ENCODE peak calls at places on chromosomes 13 and 19, in eight cellular contexts. R, L, P, O, J, M, N and K are unnamed samples. For H3K36me3 and H3K4me1, the result is how much of the 10 kb centered on the place peaks cover.

GRCh38 chr19:51654783-51655182 is 8.2 kb upstream of the SIGLEC14 start:
- DNase-seq in R (no peak), L (no peak), P (no peak), O (peak), J (no peak), M (no peak), N (no peak), K (no peak)

GRCh38 chr13:20340759-20341161 is 108.6 kb upstream of the GJB6 start:
- DNase-seq in R (no peak), L (no peak), P (no peak), O (no peak), J (no peak), M (no peak), N (no peak), K (no peak)

GRCh38 chr13:41916173-41916954 is 44.5 kb downstream of the VWA8 start:
- DNase-seq in R (no peak), L (no peak), P (no peak), O (no peak), J (no peak), M (peak), N (no peak), K (peak)

GRCh38 chr19:16340092-16340491 is 15.5 kb downstream of the KLF2 start:
- DNase-seq in R (no peak), L (no peak), P (no peak), O (no peak), J (no peak), M (peak), N (no peak), K (no peak)

GRCh38 chr13:30735025-30735967 is at the start of gene ALOX5AP:
- DNase-seq in R (no peak), L (no peak), P (no peak), O (no peak), J (no peak), M (no peak), N (no peak), K (no peak)

GRCh38 chr13:29771247-29771646 is 79.2 kb downstream of the UBL3 start:
- DNase-seq in R (no peak), L (no peak), P (no peak), O (peak), J (no peak), M (peak), N (no peak), K (no peak)

GRCh38 chr13:111557921-111558699 is 237.7 kb downstream of the TEX29 start:
- DNase-seq in R (no peak), L (no peak), P (no peak), O (no peak), J (no peak), M (no peak), N (no peak), K (no peak)

GRCh38 chr13:114072421-114072820 is 60.0 kb downstream of the RASA3 start:
- DNase-seq in R (peak), L (peak), P (no peak), O (no peak), J (no peak), M (no peak), N (no peak), K (no peak)

GRCh38 chr19:39481229-39481545 is 549 bp downstream of the TIMM50 start:
- DNase-seq in R (no peak), L (no peak), P (no peak), O (peak), J (no peak), M (no peak), N (no peak), K (no peak)

GRCh38 chr13:72561791-72562190 is 165.6 kb downstream of the MZT1 start:
- DNase-seq in R (no peak), L (no peak), P (no peak), O (no peak), J (no peak), M (no peak), N (no peak), K (no peak)

GRCh38 chr13:86932935-86933334 is 738.2 kb upstream of the SLITRK5 start:
- DNase-seq in R (no peak), L (no peak), P (no peak), O (peak), J (no peak), M (peak), N (no peak), K (no peak)

GRCh38 chr13:49932868-49933267 is 3.3 kb downstream of the SPRYD7 start:
- DNase-seq in R (no peak), L (no peak), P (no peak), O (no peak), J (no peak), M (no peak), N (no peak), K (no peak)

GRCh38 chr19:41599175-41599966 is 23.4 kb downstream of the CEACAM21 start:
- DNase-seq in R (no peak), L (no peak), P (no peak), O (peak), J (no peak), M (no peak), N (no peak), K (no peak)

GRCh38 chr19:38543807-38544568 is 73.8 kb downstream of the MAP4K1 start:
- DNase-seq in R (peak), L (peak), P (peak), O (peak), J (peak), M (peak), N (peak), K (peak)

GRCh38 chr19:51690359-51691121 is 2.6 kb upstream of the SPACA6 start:
- DNase-seq in R (peak), L (peak), P (peak), O (peak), J (peak), M (peak), N (no peak), K (peak)

GRCh38 chr13:27035892-27036235 is 135.7 kb downstream of the USP12 start:
- DNase-seq in R (no peak), L (no peak), P (no peak), O (no peak), J (no peak), M (peak), N (no peak), K (no peak)

GRCh38 chr19:30293051-30293785 is 79.0 kb upstream of the ZNF536 start:
- DNase-seq in R (no peak), L (no peak), P (no peak), O (no peak), J (no peak), M (no peak), N (no peak), K (no peak)

GRCh38 chr13:25977216-25977615 is 74.6 kb downstream of the SHISA2 start:
- DNase-seq in R (no peak), L (no peak), P (peak), O (peak), J (no peak), M (no peak), N (no peak), K (peak)

GRCh38 chr19:8657869-8658268 is 27.4 kb downstream of the NFILZ start:
- DNase-seq in R (no peak), L (no peak), P (no peak), O (no peak), J (no peak), M (no peak), N (no peak), K (no peak)

GRCh38 chr13:90447735-90448103 is 899.8 kb upstream of the MIR17HG start:
- DNase-seq in R (no peak), L (no peak), P (no peak), O (peak), J (no peak), M (peak), N (no peak), K (no peak)

GRCh38 chr13:23458972-23459371 is 25.5 kb upstream of the SACS start:
- DNase-seq in R (no peak), L (no peak), P (no peak), O (no peak), J (no peak), M (no peak), N (no peak), K (no peak)

GRCh38 chr13:40141859-40142555 is 486.5 kb downstream of the COG6 start:
- DNase-seq in R (no peak), L (no peak), P (no peak), O (no peak), J (no peak), M (no peak), N (no peak), K (no peak)

GRCh38 chr13:36124236-36124822 is 6.9 kb downstream of the DCLK1 start:
- DNase-seq in R (no peak), L (no peak), P (no peak), O (no peak), J (peak), M (peak), N (no peak), K (no peak)

GRCh38 chr19:10670187-10670586 is 16.0 kb downstream of the ILF3 start:
- DNase-seq in R (no peak), L (no peak), P (no peak), O (no peak), J (no peak), M (no peak), N (no peak), K (no peak)

GRCh38 chr13:113926301-113926761 is 47.5 kb downstream of the C13orf46 start:
- DNase-seq in R (peak), L (peak), P (no peak), O (no peak), J (no peak), M (peak), N (peak), K (no peak)

GRCh38 chr19:18675779-18676178 is 7.7 kb upstream of the CRTC1 start:
- DNase-seq in R (no peak), L (no peak), P (no peak), O (peak), J (no peak), M (no peak), N (no peak), K (peak)

GRCh38 chr19:55641376-55642152 is 762 bp downstream of the ZNF580 start:
- DNase-seq in R (no peak), L (peak), P (no peak), O (peak), J (no peak), M (peak), N (no peak), K (no peak)

GRCh38 chr19:11887618-11888531 is at the start of gene ZNF69:
- DNase-seq in R (peak), L (peak), P (peak), O (peak), J (peak), M (peak), N (no peak), K (peak)

GRCh38 chr13:110388141-110388943 is 81.3 kb downstream of the COL4A2 start:
- DNase-seq in R (peak), L (peak), P (no peak), O (peak), J (peak), M (peak), N (no peak), K (peak)

GRCh38 chr13:30752991-30753616 is 17.8 kb downstream of the ALOX5AP start:
- DNase-seq in R (no peak), L (no peak), P (no peak), O (no peak), J (no peak), M (no peak), N (no peak), K (no peak)

GRCh38 chr19:18940791-18941627 is at the start of gene HOMER3:
- DNase-seq in R (peak), L (peak), P (peak), O (peak), J (peak), M (peak), N (no peak), K (peak)

DNA sequence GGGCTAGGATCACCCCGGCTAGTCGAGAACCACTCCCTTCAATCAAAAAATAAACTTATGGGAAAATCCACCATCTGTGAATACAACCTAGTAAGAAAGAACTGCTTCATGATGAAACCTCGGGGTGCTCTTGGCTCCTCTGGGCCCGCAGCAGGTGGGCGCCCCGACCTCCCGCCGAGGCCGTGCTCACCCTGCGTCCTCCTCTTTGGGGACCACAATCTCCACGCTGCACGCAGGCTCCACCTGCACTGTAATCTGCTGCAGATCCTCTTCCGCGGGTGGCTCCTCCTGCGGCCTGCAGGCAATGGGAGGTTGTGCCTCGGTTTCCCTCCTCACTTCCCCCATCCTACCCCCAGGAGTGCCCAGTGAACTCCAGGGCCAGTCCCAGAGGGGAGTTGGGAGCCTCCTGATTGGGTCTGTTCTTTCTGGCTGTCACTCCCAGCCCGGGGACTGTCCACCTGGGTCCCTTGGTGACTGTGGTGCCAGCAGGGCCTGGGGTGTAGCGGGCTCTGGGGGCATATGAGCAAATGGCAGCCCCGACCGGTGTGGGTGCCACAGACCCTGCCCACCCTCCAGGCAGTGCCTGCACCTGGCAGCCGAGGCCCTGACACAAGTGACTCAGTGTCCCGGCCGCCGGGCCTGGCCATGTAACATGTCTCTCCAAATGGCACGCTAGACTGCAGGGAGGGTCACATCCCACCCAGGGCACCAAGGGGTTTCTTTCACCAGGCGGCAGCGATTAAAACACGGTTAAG is 15.1 kb upstream of the CACTIN start:
- DNase-seq in R (no peak), L (no peak), P (no peak), O (no peak), J (no peak), M (no peak), N (no peak), K (no peak)
- H3K36me3 ChIP-seq in R (half or more), L (under half), P (under half), O (under half), J (half or more), M (half or more), N (under half), K (under half)

DNA sequence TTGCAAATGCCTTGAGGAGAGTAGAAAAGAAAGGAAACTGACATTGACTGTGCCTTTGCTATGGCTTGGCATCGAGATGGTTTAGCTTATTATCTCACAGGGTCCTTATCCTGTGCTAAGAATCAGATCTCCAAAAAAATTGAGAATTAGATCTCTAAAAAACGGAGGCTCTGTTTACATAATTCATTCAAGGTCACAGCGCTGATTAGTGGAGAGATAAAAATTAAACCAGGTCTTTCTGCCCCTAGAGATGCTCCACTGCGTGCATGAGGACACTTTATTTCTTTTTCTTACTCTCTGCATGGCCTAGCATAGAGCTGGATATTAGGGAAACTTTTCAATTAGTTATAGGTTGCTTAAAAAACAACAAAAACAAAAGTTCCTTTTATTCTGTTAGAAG is 17.3 kb downstream of the LRCH1 start:
- DNase-seq in R (no peak), L (no peak), P (no peak), O (no peak), J (no peak), M (no peak), N (no peak), K (no peak)
- H3K4me1 ChIP-seq in R (half or more), L (under half), P (under half), O (under half), J (under half), M (under half), N (under half), K (under half)

GRCh38 chr13:66660013-66660804 is 569.9 kb downstream of the PCDH9 start:
- DNase-seq in R (no peak), L (no peak), P (no peak), O (no peak), J (no peak), M (peak), N (no peak), K (no peak)
- H3K4me3 ChIP-seq in R (no peak), L (no peak), P (no peak), O (no peak), J (no peak), M (no peak), N (no peak), K (no peak)

GRCh38 chr19:5787554-5788182 is 3.1 kb upstream of the PRR22 start:
- DNase-seq in R (no peak), L (no peak), P (no peak), O (no peak), J (no peak), M (no peak), N (no peak), K (no peak)
- H3K36me3 ChIP-seq in R (half or more), L (under half), P (under half), O (under half), J (half or more), M (under half), N (under half), K (under half)

GRCh38 chr13:74388626-74389025 is 254.4 kb upstream of the KLF12 start:
- DNase-seq in R (no peak), L (no peak), P (no peak), O (no peak), J (no peak), M (no peak), N (no peak), K (peak)
- H3K4me1 ChIP-seq in R (under half), L (under half), P (under half), O (under half), J (under half), M (under half), N (under half), K (under half)

DNA sequence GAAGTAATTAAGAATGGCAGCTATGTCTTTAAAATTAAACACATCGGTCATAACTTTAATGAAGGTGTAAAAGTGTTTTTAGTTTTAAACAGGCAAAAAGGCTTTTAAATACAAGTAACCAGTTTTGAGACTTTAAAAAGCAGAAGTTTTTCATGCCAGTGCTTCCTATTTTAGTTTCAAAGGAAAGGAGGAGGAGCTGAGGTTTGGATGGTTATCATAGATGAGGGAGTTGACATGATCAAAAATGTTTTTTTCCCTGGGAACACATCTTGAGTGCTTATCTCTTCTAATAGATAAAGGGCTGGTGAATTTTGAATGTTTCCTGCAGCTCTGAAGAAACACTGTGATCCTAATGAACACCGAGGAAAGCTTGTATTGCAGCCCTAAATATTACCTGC is 42.9 kb downstream of the LRCH1 start:
- DNase-seq in R (no peak), L (no peak), P (no peak), O (no peak), J (no peak), M (no peak), N (no peak), K (no peak)
- H3K4me3 ChIP-seq in R (no peak), L (no peak), P (no peak), O (no peak), J (no peak), M (no peak), N (no peak), K (no peak)

DNA sequence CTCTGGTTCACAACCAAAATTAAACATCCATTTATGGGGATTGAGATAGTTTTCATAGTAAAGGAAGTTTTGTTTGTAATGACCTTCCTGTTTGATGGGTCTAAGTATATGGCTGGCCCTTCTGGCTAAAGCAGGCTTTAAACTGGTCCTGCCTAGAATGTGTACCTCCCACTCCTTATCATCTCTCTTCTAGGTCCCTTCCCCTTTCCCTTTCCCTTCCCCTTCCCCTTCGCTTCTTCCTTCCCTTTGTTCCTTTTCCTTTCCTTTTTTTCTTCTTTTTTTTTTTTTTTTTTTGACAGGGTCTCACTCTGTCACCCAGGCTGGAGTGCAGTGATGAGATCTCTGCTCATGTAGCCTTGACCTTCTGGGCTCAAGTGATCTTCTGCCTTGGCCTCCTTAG is 35.5 kb downstream of the BBC3 start:
- DNase-seq in R (no peak), L (no peak), P (no peak), O (no peak), J (no peak), M (no peak), N (no peak), K (no peak)
- H3K36me3 ChIP-seq in R (under half), L (under half), P (under half), O (under half), J (under half), M (under half), N (under half), K (under half)

GRCh38 chr13:94996445-94996844 is 284.1 kb upstream of the SOX21 start:
- DNase-seq in R (no peak), L (no peak), P (no peak), O (no peak), J (no peak), M (no peak), N (no peak), K (no peak)
- H3K4me1 ChIP-seq in R (under half), L (under half), P (under half), O (under half), J (under half), M (under half), N (under half), K (under half)